ENCODE peak calls at places on chromosomes 16 and 17, in four cellular contexts. R is K562, F is HepG2, H is GM12878. G is an unnamed sample.

GRCh38 chr17:77445908-77446535 is 305.3 kb downstream of the SEC14L1 start:
- DNase-seq in H (no peak), R (no peak), F (no peak), G (no peak)

GRCh38 chr16:84286568-84287220 is 8.0 kb upstream of the WFDC1 start:
- DNase-seq in R (no peak), H (no peak), F (no peak), G (no peak)

GRCh38 chr16:81600275-81600674 is 155.7 kb downstream of the CMIP start:
- DNase-seq in R (no peak), H (no peak), F (peak), G (no peak)

GRCh38 chr17:4782652-4783051 is 3.5 kb downstream of the VMO1 start:
- DNase-seq in R (peak), H (no peak), F (no peak), G (no peak)

GRCh38 chr17:72661093-72661944 is 431.2 kb downstream of the SLC39A11 start:
- DNase-seq in H (no peak), F (peak), R (no peak), G (no peak)

GRCh38 chr17:4998027-4998665 is 396 bp downstream of the KIF1C start:
- DNase-seq in R (no peak), H (no peak), F (peak), G (peak)

GRCh38 chr16:85366031-85366763 is 246.9 kb upstream of the GSE1 start:
- DNase-seq in H (no peak), R (no peak), F (no peak), G (no peak)

GRCh38 chr17:51372345-51373004 is 112.1 kb downstream of the UTP18 start:
- DNase-seq in F (peak), R (peak), H (peak), G (peak)

GRCh38 chr17:65109990-65110680 is 27.0 kb upstream of the RGS9 start:
- DNase-seq in F (no peak), H (no peak), R (no peak), G (no peak)

GRCh38 chr17:77696720-77697460 is 261.6 kb upstream of the TNRC6C start:
- DNase-seq in H (no peak), F (no peak), R (no peak), G (no peak)

GRCh38 chr17:69223809-69224208 is 4.8 kb downstream of the ABCA10 start:
- DNase-seq in R (no peak), H (peak), F (peak), G (no peak)

GRCh38 chr16:81542609-81543570 is 98.3 kb downstream of the CMIP start:
- DNase-seq in H (no peak), R (no peak), F (peak), G (no peak)

GRCh38 chr16:67537636-67538591 is 9.3 kb downstream of the RIPOR1 start:
- DNase-seq in F (no peak), H (no peak), R (no peak), G (no peak)

GRCh38 chr17:6583411-6583810 is 27.1 kb upstream of the PITPNM3 start:
- DNase-seq in H (no peak), R (no peak), F (no peak), G (no peak)

GRCh38 chr17:70168979-70169706 is at the start of gene KCNJ2:
- DNase-seq in F (peak), H (no peak), R (peak), G (peak)

GRCh38 chr17:3531266-3532101 is 26.1 kb downstream of the TRPV3 start:
- DNase-seq in H (no peak), F (no peak), R (no peak), G (no peak)

GRCh38 chr17:55466671-55467070 is 44.6 kb downstream of the SMIM36 start:
- DNase-seq in F (no peak), R (no peak), H (peak), G (no peak)

GRCh38 chr17:28725660-28726395 is at the start of gene TLCD1:
- DNase-seq in R (peak), H (no peak), F (peak), G (peak)

GRCh38 chr17:12789976-12790805 is 893 bp downstream of the ARHGAP44 start:
- DNase-seq in H (no peak), F (no peak), R (peak), G (peak)
- TF ChIP-seq TARDBP in H (no peak), F (no peak), R (no peak), G (no peak)

GRCh38 chr16:1863681-1864460 is 8.1 kb downstream of the MEIOB start:
- DNase-seq in F (no peak), H (no peak), R (no peak), G (no peak)
- TF ChIP-seq BHLHE40 in F (no peak), H (no peak), R (no peak), G (no peak)

GRCh38 chr16:16073884-16074781 is 124.7 kb downstream of the ABCC1 start:
- DNase-seq in F (peak), H (no peak), R (no peak), G (no peak)
- TF ChIP-seq TARDBP in F (no peak), H (no peak), R (no peak), G (no peak)

DNA sequence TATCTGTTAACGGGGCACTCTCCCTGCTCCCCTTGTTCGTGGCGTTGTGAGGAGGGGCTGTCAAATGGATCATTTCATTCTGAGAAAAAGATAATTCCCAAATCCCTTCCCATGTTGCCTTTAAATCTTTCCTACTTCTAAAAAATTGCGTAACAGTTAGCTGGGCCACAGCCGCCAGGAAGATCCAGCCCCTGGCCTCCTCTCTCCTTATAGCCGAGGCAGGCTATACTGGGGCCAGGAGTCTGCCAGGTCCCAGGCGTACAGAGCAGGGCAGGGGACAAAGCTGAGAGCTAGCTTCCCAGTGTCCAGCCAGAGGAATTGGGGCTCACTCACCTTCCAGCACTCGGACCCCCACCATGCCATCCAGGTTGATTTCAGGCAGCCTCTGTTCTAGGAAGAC is 388 bp downstream of the C16orf89 start:
- DNase-seq in R (no peak), F (no peak), H (no peak), G (no peak)
- TF ChIP-seq BHLHE40 in R (no peak), F (no peak), H (no peak), G (no peak)

DNA sequence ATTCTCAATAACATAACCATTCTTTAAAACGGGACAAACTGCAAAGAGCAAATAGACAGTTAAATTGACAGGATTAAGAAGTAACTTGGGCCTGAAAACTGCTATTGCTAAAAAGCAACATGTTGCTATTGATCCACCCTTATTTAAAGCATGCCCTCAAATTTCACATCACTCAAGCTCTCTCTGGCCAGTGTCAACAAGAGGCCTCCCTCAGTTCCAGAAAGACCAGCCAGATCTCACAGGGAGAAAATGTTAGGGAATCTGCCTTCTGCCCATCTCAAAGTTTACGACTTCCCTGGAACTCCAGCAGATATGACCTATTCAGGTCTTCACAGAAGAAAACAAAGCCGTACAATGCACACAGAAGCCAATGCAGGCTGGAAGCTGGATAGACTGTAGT is 9.0 kb downstream of the CFAP20 start:
- DNase-seq in H (no peak), R (no peak), F (no peak), G (no peak)
- TF ChIP-seq TARDBP in H (no peak), R (no peak), F (no peak), G (no peak)